ENCODE peak calls at places on chromosomes 13 and 19, in seven cellular contexts. T is kidney glomerular epithelial cell; E is stimulated activated CD8-positive, alpha-beta memory T cell treated with anti-CD3 and anti-CD28 coated beads, Interleukin-15, amount 100 ng/mL, for 24 hours; A is activated naive CD8-positive, alpha-beta T cell treated with anti-CD3 and anti-CD28 coated beads, Interleukin-2, amount 50 U/mL, for 16 hours; U is NCI-H1694; F is T-helper 2 cell; B is colonic mucosa. L is an unnamed sample.

GRCh38 chr19:28847468-28847867 is 365.5 kb downstream of the UQCRFS1 start:
- DNase-seq in T (peak; percentile 36), E (no peak), A (no peak), U (no peak), F (no peak), B (no peak), L (no peak)

GRCh38 chr19:50500753-50501151 is 10.2 kb downstream of the JOSD2 start:
- DNase-seq in T (no peak), E (no peak), A (no peak), U (no peak), F (no peak), B (no peak), L (no peak)

GRCh38 chr19:17391371-17392151 is 2.4 kb downstream of the CCDC194 start:
- DNase-seq in T (no peak), E (no peak), A (no peak), U (no peak), F (no peak), B (no peak), L (no peak)

GRCh38 chr19:1992759-1993260 is 22.7 kb downstream of the BTBD2 start:
- DNase-seq in T (no peak), E (peak; percentile 26), A (no peak), U (no peak), F (no peak), B (peak; percentile 48), L (no peak)

GRCh38 chr19:9323557-9323918 is 441 bp upstream of the ZNF559 start:
- DNase-seq in T (peak; percentile 77), E (no peak), A (no peak), U (peak; percentile 14), F (no peak), B (peak; percentile 72), L (no peak)

GRCh38 chr13:34967851-34968562 is 25.9 kb downstream of the NBEA start:
- DNase-seq in T (no peak), E (no peak), A (no peak), U (no peak), F (no peak), B (no peak), L (no peak)

GRCh38 chr19:32464279-32464678 is 58.7 kb downstream of the DPY19L3 start:
- DNase-seq in T (no peak), E (no peak), A (no peak), U (peak; percentile 35), F (no peak), B (no peak), L (no peak)

GRCh38 chr13:111367340-111367739 is 46.9 kb downstream of the TEX29 start:
- DNase-seq in T (no peak), E (no peak), A (no peak), U (no peak), F (no peak), B (no peak), L (peak; percentile 27)

GRCh38 chr19:55118401-55118991 is 1.1 kb upstream of the PPP1R12C start:
- DNase-seq in T (no peak), E (no peak), A (no peak), U (no peak), F (no peak), B (peak; percentile 78), L (no peak)

GRCh38 chr13:50437252-50437651 is 406.2 kb downstream of the DLEU7 start:
- DNase-seq in T (no peak), E (no peak), A (no peak), U (no peak), F (no peak), B (no peak), L (no peak)

GRCh38 chr13:80671773-80672172 is 330.8 kb upstream of the SPRY2 start:
- DNase-seq in T (no peak), E (no peak), A (no peak), U (no peak), F (no peak), B (no peak), L (no peak)

GRCh38 chr19:16363133-16363851 is 38.7 kb downstream of the KLF2 start:
- DNase-seq in T (no peak), E (no peak), A (no peak), U (no peak), F (no peak), B (peak; percentile 95), L (no peak)

GRCh38 chr19:44636439-44637389 is 7.0 kb upstream of the PVR start:
- DNase-seq in T (no peak), E (no peak), A (no peak), U (no peak), F (no peak), B (peak; percentile 52), L (no peak)

GRCh38 chr13:24052547-24052981 is 108.0 kb upstream of the SPATA13 start:
- DNase-seq in T (no peak), E (no peak), A (no peak), U (no peak), F (no peak), B (no peak), L (no peak)

L was measured in osteocyte.